ENCODE peak calls at places on chromosomes 6 and 20, in ten cellular contexts. F, L, A, E, U, K, Z, N, Y and R are unnamed samples.

GRCh38 chr20:37360515-37361115 is 14.7 kb downstream of the SRC start:
- DNase-seq in F (no peak), L (peak), A (no peak), E (no peak), U (no peak), K (no peak), Z (no peak), N (no peak), Y (no peak), R (no peak)

GRCh38 chr6:93079061-93079460 is 340.3 kb downstream of the EPHA7 start:
- DNase-seq in F (no peak), L (no peak), A (no peak), E (no peak), U (no peak), K (no peak), Z (no peak), N (no peak), Y (no peak), R (no peak)

GRCh38 chr6:155473741-155474140 is 18.1 kb upstream of the NOX3 start:
- DNase-seq in F (no peak), L (no peak), A (peak), E (no peak), U (no peak), K (no peak), Z (no peak), N (peak), Y (peak), R (no peak)

GRCh38 chr20:6746901-6747609 is 20.4 kb upstream of the BMP2 start:
- DNase-seq in F (peak), L (no peak), A (no peak), E (no peak), U (no peak), K (no peak), Z (no peak), N (peak), Y (peak), R (no peak)

GRCh38 chr6:41046084-41046483 is 3.8 kb downstream of the TSPO2 start:
- DNase-seq in F (no peak), L (no peak), A (no peak), E (no peak), U (no peak), K (no peak), Z (no peak), N (no peak), Y (no peak), R (no peak)

GRCh38 chr20:12883507-12883885 is 125.3 kb upstream of the SPTLC3 start:
- DNase-seq in F (no peak), L (no peak), A (peak), E (no peak), U (no peak), K (no peak), Z (no peak), N (no peak), Y (no peak), R (no peak)

GRCh38 chr6:146770965-146771735 is 172.4 kb downstream of the ADGB start:
- DNase-seq in F (no peak), L (no peak), A (no peak), E (no peak), U (peak), K (peak), Z (no peak), N (no peak), Y (no peak), R (no peak)

GRCh38 chr20:6178537-6178936 is 55.7 kb upstream of the FERMT1 start:
- DNase-seq in F (peak), L (no peak), A (peak), E (no peak), U (no peak), K (peak), Z (peak), N (peak), Y (peak), R (peak)

GRCh38 chr6:134880487-134881190 is 69.3 kb downstream of the ALDH8A1 start:
- DNase-seq in F (no peak), L (no peak), A (peak), E (peak), U (no peak), K (peak), Z (no peak), N (no peak), Y (peak), R (no peak)

GRCh38 chr6:14743126-14743464 is 502.8 kb upstream of the JARID2 start:
- DNase-seq in F (no peak), L (no peak), A (no peak), E (no peak), U (no peak), K (no peak), Z (no peak), N (no peak), Y (no peak), R (no peak)

GRCh38 chr20:42130810-42131596 is 512.8 kb upstream of the CHD6 start:
- DNase-seq in F (no peak), L (no peak), A (no peak), E (no peak), U (no peak), K (no peak), Z (no peak), N (no peak), Y (no peak), R (no peak)

GRCh38 chr6:41042656-41043055 is 389 bp downstream of the TSPO2 start:
- DNase-seq in F (no peak), L (no peak), A (no peak), E (no peak), U (no peak), K (no peak), Z (no peak), N (no peak), Y (no peak), R (no peak)

GRCh38 chr6:20207096-20207454 is 5.2 kb downstream of the MBOAT1 start:
- DNase-seq in F (no peak), L (no peak), A (no peak), E (no peak), U (no peak), K (no peak), Z (no peak), N (no peak), Y (no peak), R (no peak)
- H3K4me3 ChIP-seq in F (no peak), L (no peak), A (no peak), E (no peak), U (no peak), K (no peak), Z (no peak), N (no peak), Y (no peak), R (no peak)

GRCh38 chr6:16855460-16855859 is 94.2 kb upstream of the ATXN1 start:
- DNase-seq in F (no peak), L (no peak), A (no peak), E (no peak), U (no peak), K (no peak), Z (no peak), N (no peak), Y (no peak), R (no peak)
- H3K4me3 ChIP-seq in F (no peak), L (no peak), A (no peak), E (no peak), U (no peak), K (no peak), Z (no peak), N (no peak), Y (no peak), R (no peak)

DNA sequence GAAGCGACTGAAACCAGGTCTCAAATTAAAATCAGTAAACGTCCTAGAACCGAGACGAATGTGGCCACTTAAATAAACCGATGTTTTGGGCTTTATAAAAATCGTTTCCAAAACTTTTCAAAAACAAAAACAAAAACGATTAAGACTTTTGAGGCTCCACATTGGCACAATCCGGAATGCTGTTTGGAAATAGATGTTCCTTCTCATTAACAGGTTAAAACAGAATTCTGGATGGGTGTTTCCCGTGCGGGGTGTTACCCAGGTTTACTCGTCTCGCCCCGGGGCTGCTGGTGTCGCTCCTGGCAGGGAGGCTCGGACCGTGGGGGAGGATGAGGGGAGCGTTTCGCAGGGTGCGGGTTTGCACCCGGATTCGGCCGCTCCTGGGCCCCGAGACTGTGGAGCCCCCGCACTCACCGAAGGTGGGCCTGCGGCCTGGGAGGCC is 1.2 kb downstream of the GATA5 start:
- DNase-seq in F (no peak), L (no peak), A (no peak), E (no peak), U (no peak), K (no peak), Z (no peak), N (no peak), Y (no peak), R (no peak)
- H3K4me3 ChIP-seq in F (no peak), L (no peak), A (no peak), E (no peak), U (no peak), K (no peak), Z (peak), N (no peak), Y (no peak), R (no peak)

GRCh38 chr6:5172057-5172683 is 87.0 kb downstream of the PPP1R3G start:
- DNase-seq in F (no peak), L (no peak), A (no peak), E (no peak), U (no peak), K (no peak), Z (no peak), N (no peak), Y (no peak), R (no peak)

GRCh38 chr6:5174756-5175155 is 86.0 kb downstream of the LYRM4 start:
- DNase-seq in F (no peak), L (no peak), A (no peak), E (no peak), U (no peak), K (no peak), Z (no peak), N (no peak), Y (no peak), R (no peak)

GRCh38 chr6:5175195-5175594 is 85.6 kb downstream of the LYRM4 start:
- DNase-seq in F (no peak), L (no peak), A (no peak), E (no peak), U (no peak), K (no peak), Z (peak), N (peak), Y (peak), R (no peak)

GRCh38 chr6:5175635-5176034 is 85.1 kb downstream of the LYRM4 start:
- DNase-seq in F (no peak), L (no peak), A (no peak), E (no peak), U (no peak), K (no peak), Z (no peak), N (no peak), Y (no peak), R (no peak)

GRCh38 chr6:5173862-5174643 is 86.7 kb downstream of the LYRM4 start:
- DNase-seq in F (no peak), L (no peak), A (peak), E (no peak), U (no peak), K (no peak), Z (no peak), N (peak), Y (no peak), R (no peak)
- H3K4me3 ChIP-seq in F (peak), L (no peak), A (peak), E (peak), U (no peak), K (no peak), Z (no peak), N (no peak), Y (no peak), R (no peak)

GRCh38 chr20:50690979-50691584 is at the start of gene RIPOR3:
- DNase-seq in F (no peak), L (peak), A (peak), E (no peak), U (no peak), K (peak), Z (peak), N (no peak), Y (peak), R (no peak)
- H3K4me3 ChIP-seq in F (peak), L (no peak), A (peak), E (peak), U (peak), K (peak), Z (peak), N (peak), Y (peak), R (peak)

DNA sequence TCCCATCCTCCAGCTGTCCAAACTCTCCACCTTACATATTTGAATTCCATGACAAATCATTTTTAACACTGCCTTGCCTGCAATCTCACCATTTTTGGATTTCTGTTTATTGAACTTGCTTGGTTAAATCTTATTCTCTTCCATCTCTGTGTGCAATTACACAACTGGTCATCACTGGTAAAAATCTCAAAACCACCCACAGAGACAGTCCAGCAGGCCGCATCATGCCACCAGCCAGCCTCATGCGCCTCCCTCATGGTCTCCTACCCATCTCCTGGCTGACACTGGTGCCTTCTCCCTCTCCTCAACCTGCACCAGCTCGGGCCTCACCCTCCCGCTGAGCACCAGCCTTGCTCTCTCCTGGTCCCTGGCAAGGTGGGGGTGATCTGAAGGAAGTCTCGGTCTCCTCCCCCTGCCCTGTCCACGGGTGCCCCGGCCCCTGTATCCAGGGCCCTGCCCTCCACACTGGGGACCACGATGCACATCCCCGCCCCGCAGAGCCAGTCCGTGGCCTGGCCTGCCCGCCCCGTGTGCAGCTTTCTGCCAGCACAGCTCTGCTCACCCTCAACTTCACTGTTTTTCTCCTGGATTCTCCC is 92.0 kb downstream of the THBS2 start:
- DNase-seq in F (no peak), L (no peak), A (no peak), E (no peak), U (peak), K (no peak), Z (no peak), N (no peak), Y (no peak), R (no peak)
- H3K4me3 ChIP-seq in F (no peak), L (no peak), A (no peak), E (no peak), U (peak), K (peak), Z (no peak), N (no peak), Y (no peak), R (no peak)

GRCh38 chr6:158441639-158442308 is 118.1 kb upstream of the TMEM181 start:
- DNase-seq in F (no peak), L (no peak), A (peak), E (peak), U (no peak), K (peak), Z (peak), N (no peak), Y (peak), R (peak)
- H3K4me3 ChIP-seq in F (no peak), L (no peak), A (no peak), E (no peak), U (no peak), K (no peak), Z (no peak), N (no peak), Y (no peak), R (no peak)

GRCh38 chr6:46323966-46324622 is 153.3 kb upstream of the ENPP5 start:
- DNase-seq in F (no peak), L (no peak), A (no peak), E (no peak), U (no peak), K (no peak), Z (no peak), N (no peak), Y (no peak), R (no peak)

GRCh38 chr6:46324706-46325105 is 153.9 kb upstream of the ENPP5 start:
- DNase-seq in F (no peak), L (no peak), A (no peak), E (no peak), U (no peak), K (no peak), Z (no peak), N (no peak), Y (no peak), R (no peak)

GRCh38 chr6:46323312-46323965 is 152.7 kb upstream of the ENPP5 start:
- DNase-seq in F (peak), L (no peak), A (peak), E (no peak), U (no peak), K (peak), Z (no peak), N (peak), Y (peak), R (peak)

GRCh38 chr6:46327769-46328168 is 157.0 kb upstream of the ENPP5 start:
- DNase-seq in F (no peak), L (no peak), A (peak), E (no peak), U (no peak), K (no peak), Z (no peak), N (no peak), Y (no peak), R (no peak)

GRCh38 chr6:46325561-46326525 is 155.1 kb upstream of the ENPP5 start:
- DNase-seq in F (peak), L (no peak), A (peak), E (peak), U (no peak), K (peak), Z (peak), N (peak), Y (peak), R (peak)
- H3K4me3 ChIP-seq in F (no peak), L (no peak), A (peak), E (peak), U (no peak), K (peak), Z (no peak), N (peak), Y (no peak), R (no peak)